ENCODE peak calls at places on chromosomes 11 and 22, in seven cellular contexts. Z is heart left ventricle; Q is CD4-positive, CD25-positive, alpha-beta regulatory T cell; K is NCI-H460; V is COR-L47; I is NCI-H1436 treated with DMSO at 0.1 percent for 48 hours; F is activated CD8-positive, alpha-beta T cell treated with anti-CD3 and anti-CD28 coated beads for 36 hours. L is an unnamed sample.

GRCh38 chr11:17739945-17740338 is 5.4 kb downstream of the KCNC1 start:
- DNase-seq in Z (no peak), F (no peak), I (no peak), Q (no peak), V (no peak), K (no peak), L (no peak)

GRCh38 chr11:116309446-116309845 is 463.3 kb downstream of the BUD13 start:
- DNase-seq in F (no peak), I (no peak), Z (no peak), K (no peak), Q (no peak), V (no peak), L (no peak)

GRCh38 chr11:693415-693831 is 1.6 kb downstream of the DEAF1 start:
- DNase-seq in F (no peak), Z (no peak), Q (no peak), K (no peak), I (no peak), V (peak; percentile 24), L (no peak)

GRCh38 chr11:79060534-79060933 is 380.3 kb downstream of the TENM4 start:
- DNase-seq in F (no peak), Q (no peak), I (no peak), V (no peak), K (no peak), Z (no peak), L (no peak)

GRCh38 chr22:21455334-21456089 is 11.7 kb upstream of the TMEM191C start:
- DNase-seq in F (no peak), Z (no peak), K (no peak), Q (no peak), V (no peak), I (no peak), L (no peak)

GRCh38 chr11:68542617-68543016 is 82.1 kb downstream of the PPP6R3 start:
- DNase-seq in F (no peak), Z (no peak), K (no peak), I (no peak), Q (no peak), V (no peak), L (no peak)

GRCh38 chr11:57762235-57762866 is 749 bp downstream of the CTNND1 start:
- DNase-seq in K (no peak), V (no peak), F (no peak), Q (no peak), I (no peak), Z (no peak), L (no peak)

GRCh38 chr11:64321533-64321932 is 3.6 kb downstream of the PRDX5 start:
- DNase-seq in V (no peak), Q (no peak), F (no peak), Z (no peak), I (no peak), K (no peak), L (no peak)